ENCODE peak calls at places on chromosome 18, in ten cellular contexts. One of them, this sample, is unnamed.

GRCh38 chr18:74951165-74951760 is 257.7 kb downstream of the PTGR3 start:
- DNase-seq in PC-3: peak; percentile 91
- DNase-seq in brain microvascular endothelial cell: peak; percentile 96
- DNase-seq in A549: peak; percentile 9
- DNase-seq in lower leg skin: no peak
- DNase-seq in right lobe of liver: no peak
- DNase-seq in AG04449: peak; percentile 85
- DNase-seq in dorsolateral prefrontal cortex: no peak
- DNase-seq in AG09319: peak; percentile 79
- DNase-seq in H9: no peak
- DNase-seq in this sample: peak; percentile 28

GRCh38 chr18:63320690-63321265 is 1.2 kb upstream of the BCL2 start:
- DNase-seq in PC-3: peak; percentile 40
- DNase-seq in brain microvascular endothelial cell: no peak
- DNase-seq in A549: no peak
- DNase-seq in lower leg skin: peak; percentile 91
- DNase-seq in right lobe of liver: peak; percentile 65
- DNase-seq in AG04449: no peak
- DNase-seq in dorsolateral prefrontal cortex: peak; percentile 33
- DNase-seq in AG09319: no peak
- DNase-seq in H9: peak; percentile 49
- DNase-seq in this sample: peak; percentile 63

GRCh38 chr18:24063121-24063731 is 48.7 kb downstream of the TTC39C start:
- DNase-seq in PC-3: peak; percentile 52
- DNase-seq in brain microvascular endothelial cell: peak; percentile 56
- DNase-seq in A549: peak; percentile 15
- DNase-seq in lower leg skin: no peak
- DNase-seq in right lobe of liver: no peak
- DNase-seq in AG04449: peak; percentile 5
- DNase-seq in dorsolateral prefrontal cortex: no peak
- DNase-seq in AG09319: no peak
- DNase-seq in H9: no peak
- DNase-seq in this sample: no peak

GRCh38 chr18:23835076-23835475 is 145.8 kb downstream of the LAMA3 start:
- DNase-seq in PC-3: no peak
- DNase-seq in brain microvascular endothelial cell: no peak
- DNase-seq in A549: no peak
- DNase-seq in lower leg skin: no peak
- DNase-seq in right lobe of liver: no peak
- DNase-seq in AG04449: no peak
- DNase-seq in dorsolateral prefrontal cortex: no peak
- DNase-seq in AG09319: no peak
- DNase-seq in H9: no peak
- DNase-seq in this sample: no peak

GRCh38 chr18:12657048-12657848 is 659 bp downstream of the SPIRE1 start:
- DNase-seq in PC-3: peak; percentile 32
- DNase-seq in brain microvascular endothelial cell: peak; percentile 7
- DNase-seq in A549: peak; percentile 10
- DNase-seq in lower leg skin: peak; percentile 88
- DNase-seq in right lobe of liver: peak; percentile 59
- DNase-seq in AG04449: no peak
- DNase-seq in dorsolateral prefrontal cortex: peak; percentile 31
- DNase-seq in AG09319: no peak
- DNase-seq in H9: peak; percentile 34
- DNase-seq in this sample: peak; percentile 64

GRCh38 chr18:61470111-61470673 is 137.0 kb downstream of the CDH20 start:
- DNase-seq in PC-3: no peak
- DNase-seq in brain microvascular endothelial cell: no peak
- DNase-seq in A549: no peak
- DNase-seq in lower leg skin: no peak
- DNase-seq in right lobe of liver: no peak
- DNase-seq in AG04449: no peak
- DNase-seq in dorsolateral prefrontal cortex: no peak
- DNase-seq in AG09319: no peak
- DNase-seq in H9: no peak
- DNase-seq in this sample: no peak

GRCh38 chr18:41992066-41992465 is 37.0 kb downstream of the PIK3C3 start:
- DNase-seq in PC-3: no peak
- DNase-seq in brain microvascular endothelial cell: peak; percentile 4
- DNase-seq in A549: no peak
- DNase-seq in lower leg skin: no peak
- DNase-seq in right lobe of liver: no peak
- DNase-seq in AG04449: no peak
- DNase-seq in dorsolateral prefrontal cortex: no peak
- DNase-seq in AG09319: no peak
- DNase-seq in H9: no peak
- DNase-seq in this sample: no peak

GRCh38 chr18:70411307-70411706 is 122.5 kb downstream of the SOCS6 start:
- DNase-seq in PC-3: no peak
- DNase-seq in brain microvascular endothelial cell: no peak
- DNase-seq in A549: no peak
- DNase-seq in lower leg skin: no peak
- DNase-seq in right lobe of liver: no peak
- DNase-seq in AG04449: no peak
- DNase-seq in dorsolateral prefrontal cortex: no peak
- DNase-seq in AG09319: no peak
- DNase-seq in H9: no peak
- DNase-seq in this sample: no peak

GRCh38 chr18:24326211-24326610 is 71.4 kb downstream of the OSBPL1A start:
- DNase-seq in PC-3: no peak
- DNase-seq in brain microvascular endothelial cell: no peak
- DNase-seq in A549: no peak
- DNase-seq in lower leg skin: no peak
- DNase-seq in right lobe of liver: no peak
- DNase-seq in AG04449: no peak
- DNase-seq in dorsolateral prefrontal cortex: no peak
- DNase-seq in AG09319: no peak
- DNase-seq in H9: no peak
- DNase-seq in this sample: no peak

GRCh38 chr18:44680271-44681038 is at the start of gene SETBP1:
- DNase-seq in PC-3: peak; percentile 48
- DNase-seq in brain microvascular endothelial cell: no peak
- DNase-seq in A549: peak; percentile 19
- DNase-seq in lower leg skin: peak; percentile 94
- DNase-seq in right lobe of liver: peak; percentile 74
- DNase-seq in AG04449: no peak
- DNase-seq in dorsolateral prefrontal cortex: peak; percentile 29
- DNase-seq in AG09319: peak; percentile 42
- DNase-seq in H9: peak; percentile 61
- DNase-seq in this sample: peak; percentile 72
- TF ChIP-seq CTCF in PC-3: no peak
- TF ChIP-seq CTCF in brain microvascular endothelial cell: no peak
- TF ChIP-seq CTCF in A549: peak; percentile 5
- TF ChIP-seq CTCF in lower leg skin: no peak
- TF ChIP-seq CTCF in right lobe of liver: no peak
- TF ChIP-seq CTCF in AG04449: no peak
- TF ChIP-seq CTCF in dorsolateral prefrontal cortex: peak; percentile 28
- TF ChIP-seq CTCF in AG09319: peak; percentile 2
- TF ChIP-seq CTCF in H9: no peak
- TF ChIP-seq CTCF in this sample: no peak

DNA sequence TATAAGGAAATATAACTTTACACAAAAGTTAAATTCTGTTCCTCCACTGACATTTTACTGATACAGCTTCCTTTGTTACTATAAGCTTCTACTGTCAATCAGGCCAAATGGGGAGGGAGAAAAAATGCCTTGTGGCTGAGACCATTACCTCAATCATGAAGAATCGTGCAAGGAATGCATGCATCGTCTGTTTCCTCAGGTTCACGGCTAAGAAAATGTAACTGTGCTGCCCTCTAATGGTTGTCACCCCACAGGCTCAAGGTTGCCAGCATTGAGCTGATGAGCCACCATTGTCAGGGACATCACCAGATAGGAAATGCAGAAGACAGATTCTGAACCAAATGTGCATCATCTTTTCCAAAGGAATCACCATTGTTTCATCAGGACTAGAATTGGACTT is 426.9 kb downstream of the CDH2 start:
- DNase-seq in PC-3: peak; percentile 77
- DNase-seq in brain microvascular endothelial cell: peak; percentile 93
- DNase-seq in A549: no peak
- DNase-seq in lower leg skin: no peak
- DNase-seq in right lobe of liver: peak; percentile 54
- DNase-seq in AG04449: peak; percentile 58
- DNase-seq in dorsolateral prefrontal cortex: no peak
- DNase-seq in AG09319: no peak
- DNase-seq in H9: peak; percentile 80
- DNase-seq in this sample: peak; percentile 7
- TF ChIP-seq CTCF in PC-3: peak; percentile 84
- TF ChIP-seq CTCF in brain microvascular endothelial cell: peak; percentile 94
- TF ChIP-seq CTCF in A549: peak; percentile 16
- TF ChIP-seq CTCF in lower leg skin: no peak
- TF ChIP-seq CTCF in right lobe of liver: peak; percentile 64
- TF ChIP-seq CTCF in AG04449: peak; percentile 87
- TF ChIP-seq CTCF in dorsolateral prefrontal cortex: peak; percentile 70
- TF ChIP-seq CTCF in AG09319: peak; percentile 26
- TF ChIP-seq CTCF in H9: peak; percentile 90
- TF ChIP-seq CTCF in this sample: peak; percentile 23

GRCh38 chr18:22168360-22168921 is 948 bp upstream of the GATA6 start:
- DNase-seq in PC-3: peak; percentile 41
- DNase-seq in brain microvascular endothelial cell: no peak
- DNase-seq in A549: peak; percentile 60
- DNase-seq in lower leg skin: peak; percentile 64
- DNase-seq in right lobe of liver: peak; percentile 73
- DNase-seq in AG04449: no peak
- DNase-seq in dorsolateral prefrontal cortex: no peak
- DNase-seq in AG09319: no peak
- DNase-seq in H9: peak; percentile 52
- DNase-seq in this sample: no peak
- TF ChIP-seq CTCF in PC-3: peak; percentile 14
- TF ChIP-seq CTCF in brain microvascular endothelial cell: peak; percentile 35
- TF ChIP-seq CTCF in A549: no peak
- TF ChIP-seq CTCF in lower leg skin: no peak
- TF ChIP-seq CTCF in right lobe of liver: no peak
- TF ChIP-seq CTCF in AG04449: no peak
- TF ChIP-seq CTCF in dorsolateral prefrontal cortex: no peak
- TF ChIP-seq CTCF in AG09319: no peak
- TF ChIP-seq CTCF in H9: no peak
- TF ChIP-seq CTCF in this sample: no peak

GRCh38 chr18:34880882-34881852 is 160.0 kb upstream of the MAPRE2 start:
- DNase-seq in PC-3: no peak
- DNase-seq in brain microvascular endothelial cell: no peak
- DNase-seq in A549: no peak
- DNase-seq in lower leg skin: no peak
- DNase-seq in right lobe of liver: no peak
- DNase-seq in AG04449: no peak
- DNase-seq in dorsolateral prefrontal cortex: no peak
- DNase-seq in AG09319: no peak
- DNase-seq in H9: no peak
- DNase-seq in this sample: no peak
- TF ChIP-seq CTCF in PC-3: peak; percentile 30
- TF ChIP-seq CTCF in brain microvascular endothelial cell: no peak
- TF ChIP-seq CTCF in A549: peak; percentile 51
- TF ChIP-seq CTCF in lower leg skin: no peak
- TF ChIP-seq CTCF in right lobe of liver: peak; percentile 29
- TF ChIP-seq CTCF in AG04449: no peak
- TF ChIP-seq CTCF in dorsolateral prefrontal cortex: peak; percentile 74
- TF ChIP-seq CTCF in AG09319: peak; percentile 18
- TF ChIP-seq CTCF in H9: no peak
- TF ChIP-seq CTCF in this sample: no peak

DNA sequence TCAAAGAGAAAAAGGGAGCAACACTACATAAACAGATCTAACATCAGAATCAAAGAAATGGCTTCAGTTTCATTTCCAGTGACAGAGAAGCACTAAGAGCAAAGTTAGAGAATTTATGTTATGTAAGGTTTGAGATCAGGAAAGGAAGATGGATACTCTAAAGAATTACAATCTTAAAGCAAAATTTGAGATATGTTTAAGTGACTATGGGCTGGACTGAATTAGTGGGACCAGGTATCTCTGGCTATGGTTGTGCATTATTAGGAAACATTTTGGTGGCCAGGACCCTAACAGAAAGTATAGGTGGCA is 208.2 kb downstream of the CCDC178 start:
- DNase-seq in PC-3: no peak
- DNase-seq in brain microvascular endothelial cell: no peak
- DNase-seq in A549: no peak
- DNase-seq in lower leg skin: no peak
- DNase-seq in right lobe of liver: no peak
- DNase-seq in AG04449: no peak
- DNase-seq in dorsolateral prefrontal cortex: no peak
- DNase-seq in AG09319: no peak
- DNase-seq in H9: no peak
- DNase-seq in this sample: no peak
- TF ChIP-seq CTCF in PC-3: no peak
- TF ChIP-seq CTCF in brain microvascular endothelial cell: no peak
- TF ChIP-seq CTCF in A549: no peak
- TF ChIP-seq CTCF in lower leg skin: no peak
- TF ChIP-seq CTCF in right lobe of liver: no peak
- TF ChIP-seq CTCF in AG04449: no peak
- TF ChIP-seq CTCF in dorsolateral prefrontal cortex: peak; percentile 51
- TF ChIP-seq CTCF in AG09319: no peak
- TF ChIP-seq CTCF in H9: no peak
- TF ChIP-seq CTCF in this sample: no peak

GRCh38 chr18:67590571-67591141 is 74.1 kb upstream of the DSEL start:
- DNase-seq in PC-3: peak; percentile 45
- DNase-seq in brain microvascular endothelial cell: peak; percentile 13
- DNase-seq in A549: no peak
- DNase-seq in lower leg skin: no peak
- DNase-seq in right lobe of liver: no peak
- DNase-seq in AG04449: no peak
- DNase-seq in dorsolateral prefrontal cortex: no peak
- DNase-seq in AG09319: no peak
- DNase-seq in H9: no peak
- DNase-seq in this sample: no peak
- TF ChIP-seq CTCF in PC-3: peak; percentile 46
- TF ChIP-seq CTCF in brain microvascular endothelial cell: peak; percentile 22
- TF ChIP-seq CTCF in A549: no peak
- TF ChIP-seq CTCF in lower leg skin: no peak
- TF ChIP-seq CTCF in right lobe of liver: peak; percentile 17
- TF ChIP-seq CTCF in AG04449: no peak
- TF ChIP-seq CTCF in dorsolateral prefrontal cortex: peak; percentile 25
- TF ChIP-seq CTCF in AG09319: peak; percentile 19
- TF ChIP-seq CTCF in H9: no peak
- TF ChIP-seq CTCF in this sample: no peak

This sample was measured in GM13976.